ENCODE peak calls at places on chromosomes 6 and 20, in four cellular contexts. One of them, this sample, is unnamed.
A peak's percentile ranks its signal among the peaks of the same experiment; 100 is the strongest.

GRCh38 chr6:55925292-55925691 is 49.9 kb upstream of the BMP5 start:
- DNase-seq in pancreas: no peak
- DNase-seq in lower lobe of right lung: no peak
- DNase-seq in neural progenitor cell: no peak
- DNase-seq in this sample: no peak

GRCh38 chr20:24827603-24828295 is 121.3 kb upstream of the CST7 start:
- DNase-seq in pancreas: no peak
- DNase-seq in lower lobe of right lung: no peak
- DNase-seq in neural progenitor cell: no peak
- DNase-seq in this sample: no peak

GRCh38 chr20:33578510-33578909 is 83.6 kb upstream of the C20orf144 start:
- DNase-seq in pancreas: no peak
- DNase-seq in lower lobe of right lung: no peak
- DNase-seq in neural progenitor cell: no peak
- DNase-seq in this sample: no peak

GRCh38 chr20:59526242-59527225 is 77.8 kb upstream of the PHACTR3 start:
- DNase-seq in pancreas: no peak
- DNase-seq in lower lobe of right lung: no peak
- DNase-seq in neural progenitor cell: peak; percentile 47
- DNase-seq in this sample: no peak

GRCh38 chr20:6162239-6162638 is 39.4 kb upstream of the FERMT1 start:
- DNase-seq in pancreas: no peak
- DNase-seq in lower lobe of right lung: no peak
- DNase-seq in neural progenitor cell: no peak
- DNase-seq in this sample: peak; percentile 68

GRCh38 chr20:24777746-24778145 is 171.3 kb upstream of the CST7 start:
- DNase-seq in pancreas: no peak
- DNase-seq in lower lobe of right lung: no peak
- DNase-seq in neural progenitor cell: no peak
- DNase-seq in this sample: no peak

GRCh38 chr6:5866547-5867051 is 140.1 kb downstream of the NRN1 start:
- DNase-seq in pancreas: no peak
- DNase-seq in lower lobe of right lung: no peak
- DNase-seq in neural progenitor cell: no peak
- DNase-seq in this sample: no peak

GRCh38 chr20:52178691-52179090 is 12.9 kb downstream of the ZFP64 start:
- DNase-seq in pancreas: no peak
- DNase-seq in lower lobe of right lung: no peak
- DNase-seq in neural progenitor cell: no peak
- DNase-seq in this sample: no peak

GRCh38 chr6:117992856-117993255 is 85.8 kb downstream of the SLC35F1 start:
- DNase-seq in pancreas: no peak
- DNase-seq in lower lobe of right lung: no peak
- DNase-seq in neural progenitor cell: no peak
- DNase-seq in this sample: no peak

GRCh38 chr20:37202267-37202943 is 23.1 kb upstream of the MROH8 start:
- DNase-seq in pancreas: no peak
- DNase-seq in lower lobe of right lung: no peak
- DNase-seq in neural progenitor cell: peak; percentile 53
- DNase-seq in this sample: no peak

GRCh38 chr6:141562181-141562800 is 570.4 kb upstream of the GJE1 start:
- DNase-seq in pancreas: no peak
- DNase-seq in lower lobe of right lung: peak; percentile 42
- DNase-seq in neural progenitor cell: peak; percentile 56
- DNase-seq in this sample: peak; percentile 71

GRCh38 chr6:136511397-136511796 is 38.8 kb downstream of the MAP7 start:
- DNase-seq in pancreas: no peak
- DNase-seq in lower lobe of right lung: no peak
- DNase-seq in neural progenitor cell: no peak
- DNase-seq in this sample: no peak

GRCh38 chr20:50248104-50248631 is 57.5 kb downstream of the CEBPB start:
- DNase-seq in pancreas: no peak
- DNase-seq in lower lobe of right lung: no peak
- DNase-seq in neural progenitor cell: no peak
- DNase-seq in this sample: no peak

GRCh38 chr6:162636167-162636566 is 91.4 kb downstream of the PRKN start:
- DNase-seq in pancreas: no peak
- DNase-seq in lower lobe of right lung: no peak
- DNase-seq in neural progenitor cell: no peak
- DNase-seq in this sample: no peak

GRCh38 chr6:166614171-166614583 is 12.9 kb downstream of the RPS6KA2 start:
- DNase-seq in pancreas: no peak
- DNase-seq in lower lobe of right lung: no peak
- DNase-seq in neural progenitor cell: no peak
- DNase-seq in this sample: no peak

GRCh38 chr6:170074435-170074834 is 216.4 kb downstream of the DLL1 start:
- DNase-seq in pancreas: peak; percentile 24
- DNase-seq in lower lobe of right lung: peak; percentile 25
- DNase-seq in neural progenitor cell: no peak
- DNase-seq in this sample: peak; percentile 15

GRCh38 chr6:89830385-89830809 is 717 bp downstream of the CASP8AP2 start:
- DNase-seq in pancreas: no peak
- DNase-seq in lower lobe of right lung: no peak
- DNase-seq in neural progenitor cell: peak; percentile 20
- DNase-seq in this sample: no peak

GRCh38 chr20:23156170-23156841 is 70.2 kb upstream of the CD93 start:
- DNase-seq in pancreas: no peak
- DNase-seq in lower lobe of right lung: peak; percentile 76
- DNase-seq in neural progenitor cell: no peak
- DNase-seq in this sample: peak; percentile 51

GRCh38 chr6:155313602-155314091 is 637 bp downstream of the TFB1M start:
- DNase-seq in pancreas: no peak
- DNase-seq in lower lobe of right lung: no peak
- DNase-seq in neural progenitor cell: no peak
- DNase-seq in this sample: no peak

GRCh38 chr6:42140756-42141602 is 1.4 kb downstream of the C6orf132 start:
- DNase-seq in pancreas: no peak
- DNase-seq in lower lobe of right lung: no peak
- DNase-seq in neural progenitor cell: no peak
- DNase-seq in this sample: peak; percentile 65

GRCh38 chr20:16904751-16905150 is 156.6 kb downstream of the OTOR start:
- DNase-seq in pancreas: no peak
- DNase-seq in lower lobe of right lung: no peak
- DNase-seq in neural progenitor cell: peak; percentile 5
- DNase-seq in this sample: no peak

GRCh38 chr6:134863763-134864510 is 86.0 kb downstream of the ALDH8A1 start:
- DNase-seq in pancreas: no peak
- DNase-seq in lower lobe of right lung: no peak
- DNase-seq in neural progenitor cell: no peak
- DNase-seq in this sample: peak; percentile 69

GRCh38 chr6:43203029-43203717 is 21.2 kb downstream of the CUL9 start:
- DNase-seq in pancreas: no peak
- DNase-seq in lower lobe of right lung: no peak
- DNase-seq in neural progenitor cell: no peak
- DNase-seq in this sample: no peak

GRCh38 chr6:109453156-109453555 is 2.4 kb downstream of the MICAL1 start:
- DNase-seq in pancreas: no peak
- DNase-seq in lower lobe of right lung: no peak
- DNase-seq in neural progenitor cell: no peak
- DNase-seq in this sample: no peak

GRCh38 chr6:33668914-33669313 is 42.6 kb downstream of the UQCC2 start:
- DNase-seq in pancreas: no peak
- DNase-seq in lower lobe of right lung: peak; percentile 81
- DNase-seq in neural progenitor cell: no peak
- DNase-seq in this sample: no peak

GRCh38 chr6:109239918-109240321 is 142.3 kb downstream of the CD164 start:
- DNase-seq in pancreas: no peak
- DNase-seq in lower lobe of right lung: no peak
- DNase-seq in neural progenitor cell: no peak
- DNase-seq in this sample: no peak

GRCh38 chr6:30555428-30556005 is 772 bp downstream of the GNL1 start:
- DNase-seq in pancreas: peak; percentile 77
- DNase-seq in lower lobe of right lung: peak; percentile 65
- DNase-seq in neural progenitor cell: peak; percentile 83
- DNase-seq in this sample: peak; percentile 70

DNA sequence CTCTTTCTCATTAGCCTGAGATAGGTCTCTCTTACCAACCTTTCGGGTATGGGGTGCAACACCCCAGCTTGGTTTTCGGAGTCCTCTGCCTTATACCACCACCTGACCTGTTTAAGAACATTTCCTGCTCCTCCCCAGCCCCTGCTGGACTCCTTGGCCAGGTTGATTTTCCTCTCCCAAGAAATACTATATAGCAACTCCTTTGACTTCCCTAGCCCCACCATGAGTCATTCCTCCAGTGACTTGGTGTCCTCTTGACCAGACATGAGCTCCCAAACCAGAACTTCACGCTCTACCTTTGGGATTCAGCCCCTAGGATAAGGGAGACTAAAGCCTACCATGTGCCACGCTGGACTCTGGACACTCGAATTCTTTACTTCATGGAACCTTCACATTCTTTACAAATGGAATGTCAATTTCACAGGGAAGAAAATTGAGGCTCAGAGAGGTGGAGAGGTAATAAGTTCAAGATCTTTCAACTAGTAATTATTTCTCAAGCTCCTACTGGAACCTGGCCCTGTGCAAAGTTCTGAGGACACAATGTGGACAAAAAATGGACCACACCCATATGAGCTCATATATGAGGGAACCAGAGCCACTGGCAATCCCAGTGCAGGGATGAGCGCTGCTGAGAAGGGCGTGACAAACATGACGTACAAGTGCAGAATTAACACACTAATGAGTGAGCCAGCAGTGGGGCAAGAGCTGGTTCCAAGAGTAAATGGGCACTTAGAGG is 48.2 kb downstream of the SIRPA start:
- DNase-seq in pancreas: no peak
- DNase-seq in lower lobe of right lung: peak; percentile 76
- DNase-seq in neural progenitor cell: no peak
- DNase-seq in this sample: no peak
- H3K27me3 ChIP-seq in pancreas: no peaks in the 10 kb centered on the region
- H3K27me3 ChIP-seq in lower lobe of right lung: peaks cover 35% of the 10 kb centered on the region
- H3K27me3 ChIP-seq in neural progenitor cell: peaks cover 47% of the 10 kb centered on the region
- H3K27me3 ChIP-seq in this sample: no peaks in the 10 kb centered on the region

GRCh38 chr6:158596861-158597260 is 37.0 kb downstream of the TMEM181 start:
- DNase-seq in pancreas: no peak
- DNase-seq in lower lobe of right lung: no peak
- DNase-seq in neural progenitor cell: no peak
- DNase-seq in this sample: no peak

GRCh38 chr6:158593670-158594069 is 33.8 kb downstream of the TMEM181 start:
- DNase-seq in pancreas: no peak
- DNase-seq in lower lobe of right lung: no peak
- DNase-seq in neural progenitor cell: no peak
- DNase-seq in this sample: no peak

GRCh38 chr6:158591134-158591809 is 31.4 kb downstream of the TMEM181 start:
- DNase-seq in pancreas: no peak
- DNase-seq in lower lobe of right lung: no peak
- DNase-seq in neural progenitor cell: no peak
- DNase-seq in this sample: no peak

GRCh38 chr6:158597565-158597964 is 37.7 kb downstream of the TMEM181 start:
- DNase-seq in pancreas: no peak
- DNase-seq in lower lobe of right lung: no peak
- DNase-seq in neural progenitor cell: no peak
- DNase-seq in this sample: no peak

GRCh38 chr6:158595223-158595622 is 35.3 kb downstream of the TMEM181 start:
- DNase-seq in pancreas: no peak
- DNase-seq in lower lobe of right lung: no peak
- DNase-seq in neural progenitor cell: no peak
- DNase-seq in this sample: no peak
- TF ChIP-seq CTCF in pancreas: no peak
- TF ChIP-seq CTCF in lower lobe of right lung: peak; percentile 18
- TF ChIP-seq CTCF in neural progenitor cell: no peak
- TF ChIP-seq CTCF in this sample: no peak

GRCh38 chr6:98839788-98840361 is 5.5 kb downstream of the POU3F2 start:
- DNase-seq in pancreas: no peak
- DNase-seq in lower lobe of right lung: no peak
- DNase-seq in neural progenitor cell: peak; percentile 69
- DNase-seq in this sample: no peak
- H3K27me3 ChIP-seq in pancreas: peaks cover 9% of the 10 kb centered on the region
- H3K27me3 ChIP-seq in lower lobe of right lung: peaks cover 99% of the 10 kb centered on the region
- H3K27me3 ChIP-seq in neural progenitor cell: peaks cover 98% of the 10 kb centered on the region
- H3K27me3 ChIP-seq in this sample: peaks cover 75% of the 10 kb centered on the region

GRCh38 chr6:24720604-24721460 is 1.9 kb upstream of the C6orf62 start:
- DNase-seq in pancreas: peak; percentile 100
- DNase-seq in lower lobe of right lung: peak; percentile 100
- DNase-seq in neural progenitor cell: peak; percentile 100
- DNase-seq in this sample: peak; percentile 100
- TF ChIP-seq CTCF in pancreas: no peak
- TF ChIP-seq CTCF in lower lobe of right lung: no peak
- TF ChIP-seq CTCF in neural progenitor cell: no peak
- TF ChIP-seq CTCF in this sample: no peak

GRCh38 chr6:51842487-51843469 is 244.6 kb downstream of the PKHD1 start:
- DNase-seq in pancreas: peak; percentile 11
- DNase-seq in lower lobe of right lung: no peak
- DNase-seq in neural progenitor cell: peak; percentile 71
- DNase-seq in this sample: no peak
- H3K27me3 ChIP-seq in pancreas: no peaks in the 10 kb centered on the region
- H3K27me3 ChIP-seq in lower lobe of right lung: no peaks in the 10 kb centered on the region
- H3K27me3 ChIP-seq in neural progenitor cell: no peaks in the 10 kb centered on the region
- H3K27me3 ChIP-seq in this sample: no peaks in the 10 kb centered on the region

GRCh38 chr6:138945354-138945753 is 42.7 kb downstream of the REPS1 start:
- DNase-seq in pancreas: no peak
- DNase-seq in lower lobe of right lung: no peak
- DNase-seq in neural progenitor cell: no peak
- DNase-seq in this sample: no peak
- TF ChIP-seq CTCF in pancreas: no peak
- TF ChIP-seq CTCF in lower lobe of right lung: no peak
- TF ChIP-seq CTCF in neural progenitor cell: peak; percentile 36
- TF ChIP-seq CTCF in this sample: no peak

DNA sequence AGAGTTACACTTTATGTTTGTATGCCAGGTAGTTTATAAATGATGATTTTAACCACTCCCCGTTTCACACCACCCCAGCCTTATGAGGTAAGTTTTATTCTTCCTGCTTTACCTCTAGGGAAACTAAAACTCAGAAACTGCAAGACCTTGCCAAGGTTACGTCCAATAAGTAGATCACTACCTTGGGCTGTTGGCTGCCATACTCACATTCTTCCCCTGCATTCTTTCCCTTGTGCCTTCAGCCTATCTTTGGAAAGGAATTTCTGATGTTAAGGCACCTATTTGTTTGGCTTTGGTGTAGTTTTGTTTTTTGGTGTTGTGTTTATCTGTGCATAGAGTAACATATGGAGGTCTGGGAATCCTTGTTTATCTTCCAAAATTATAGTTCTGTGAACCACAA is 122.1 kb downstream of the UST start:
- DNase-seq in pancreas: no peak
- DNase-seq in lower lobe of right lung: no peak
- DNase-seq in neural progenitor cell: no peak
- DNase-seq in this sample: no peak
- H3K27me3 ChIP-seq in pancreas: no peaks in the 10 kb centered on the region
- H3K27me3 ChIP-seq in lower lobe of right lung: no peaks in the 10 kb centered on the region
- H3K27me3 ChIP-seq in neural progenitor cell: no peaks in the 10 kb centered on the region
- H3K27me3 ChIP-seq in this sample: no peaks in the 10 kb centered on the region

This sample was measured in right lobe of liver.